ENCODE peak calls at places on chromosome 7, in five cellular contexts. One of them, this sample, is unnamed.

GRCh38 chr7:98571986-98572385 is 45.1 kb upstream of the NPTX2 start:
- DNase-seq in AG09309: no peak
- DNase-seq in stomach: no peak
- DNase-seq in upper lobe of right lung: no peak
- DNase-seq in stimulated activated CD8-positive, alpha-beta memory T cell treated with anti-CD3 and anti-CD28 coated beads, Interleukin-2, amount 100 ng/mL, for 1 hour: no peak
- DNase-seq in this sample: no peak

GRCh38 chr7:50826371-50827172 is 43.9 kb upstream of the GRB10 start:
- DNase-seq in stimulated activated CD8-positive, alpha-beta memory T cell treated with anti-CD3 and anti-CD28 coated beads, Interleukin-2, amount 100 ng/mL, for 1 hour: no peak
- DNase-seq in AG09309: peak
- DNase-seq in upper lobe of right lung: no peak
- DNase-seq in stomach: no peak
- DNase-seq in this sample: no peak

GRCh38 chr7:112638675-112639400 is 151.4 kb downstream of the TMEM168 start:
- DNase-seq in upper lobe of right lung: no peak
- DNase-seq in stomach: no peak
- DNase-seq in AG09309: no peak
- DNase-seq in stimulated activated CD8-positive, alpha-beta memory T cell treated with anti-CD3 and anti-CD28 coated beads, Interleukin-2, amount 100 ng/mL, for 1 hour: no peak
- DNase-seq in this sample: no peak

GRCh38 chr7:52260046-52260665 is 775.3 kb upstream of the POM121L12 start:
- DNase-seq in upper lobe of right lung: no peak
- DNase-seq in AG09309: no peak
- DNase-seq in stimulated activated CD8-positive, alpha-beta memory T cell treated with anti-CD3 and anti-CD28 coated beads, Interleukin-2, amount 100 ng/mL, for 1 hour: no peak
- DNase-seq in stomach: peak
- DNase-seq in this sample: no peak

GRCh38 chr7:139084709-139085108 is 24.8 kb downstream of the ZC3HAV1 start:
- DNase-seq in AG09309: no peak
- DNase-seq in stimulated activated CD8-positive, alpha-beta memory T cell treated with anti-CD3 and anti-CD28 coated beads, Interleukin-2, amount 100 ng/mL, for 1 hour: no peak
- DNase-seq in upper lobe of right lung: no peak
- DNase-seq in stomach: no peak
- DNase-seq in this sample: no peak

GRCh38 chr7:100069991-100070390 is 11.5 kb downstream of the ZNF3 start:
- DNase-seq in stomach: no peak
- DNase-seq in stimulated activated CD8-positive, alpha-beta memory T cell treated with anti-CD3 and anti-CD28 coated beads, Interleukin-2, amount 100 ng/mL, for 1 hour: no peak
- DNase-seq in upper lobe of right lung: no peak
- DNase-seq in AG09309: no peak
- DNase-seq in this sample: no peak

GRCh38 chr7:107128748-107129147 is 40.1 kb upstream of the HBP1 start:
- DNase-seq in stimulated activated CD8-positive, alpha-beta memory T cell treated with anti-CD3 and anti-CD28 coated beads, Interleukin-2, amount 100 ng/mL, for 1 hour: no peak
- DNase-seq in AG09309: no peak
- DNase-seq in upper lobe of right lung: no peak
- DNase-seq in stomach: no peak
- DNase-seq in this sample: no peak

GRCh38 chr7:7761340-7761973 is 43.0 kb upstream of the RPA3 start:
- DNase-seq in stimulated activated CD8-positive, alpha-beta memory T cell treated with anti-CD3 and anti-CD28 coated beads, Interleukin-2, amount 100 ng/mL, for 1 hour: no peak
- DNase-seq in upper lobe of right lung: no peak
- DNase-seq in AG09309: no peak
- DNase-seq in stomach: no peak
- DNase-seq in this sample: no peak

GRCh38 chr7:151240942-151241754 is 7.3 kb downstream of the SMARCD3 start:
- DNase-seq in upper lobe of right lung: no peak
- DNase-seq in stomach: no peak
- DNase-seq in stimulated activated CD8-positive, alpha-beta memory T cell treated with anti-CD3 and anti-CD28 coated beads, Interleukin-2, amount 100 ng/mL, for 1 hour: no peak
- DNase-seq in AG09309: no peak
- DNase-seq in this sample: no peak

GRCh38 chr7:87220734-87221215 is 1.2 kb upstream of the TMEM243 start:
- DNase-seq in stimulated activated CD8-positive, alpha-beta memory T cell treated with anti-CD3 and anti-CD28 coated beads, Interleukin-2, amount 100 ng/mL, for 1 hour: no peak
- DNase-seq in stomach: no peak
- DNase-seq in AG09309: no peak
- DNase-seq in upper lobe of right lung: no peak
- DNase-seq in this sample: no peak

GRCh38 chr7:135074096-135074495 is 73.8 kb upstream of the TMEM140 start:
- DNase-seq in stimulated activated CD8-positive, alpha-beta memory T cell treated with anti-CD3 and anti-CD28 coated beads, Interleukin-2, amount 100 ng/mL, for 1 hour: no peak
- DNase-seq in stomach: no peak
- DNase-seq in AG09309: no peak
- DNase-seq in upper lobe of right lung: no peak
- DNase-seq in this sample: no peak

GRCh38 chr7:21967500-21968099 is 21.9 kb upstream of the CDCA7L start:
- DNase-seq in AG09309: no peak
- DNase-seq in upper lobe of right lung: no peak
- DNase-seq in stomach: no peak
- DNase-seq in stimulated activated CD8-positive, alpha-beta memory T cell treated with anti-CD3 and anti-CD28 coated beads, Interleukin-2, amount 100 ng/mL, for 1 hour: peak
- DNase-seq in this sample: no peak

GRCh38 chr7:133704436-133704835 is 422.7 kb upstream of the LRGUK start:
- DNase-seq in stomach: no peak
- DNase-seq in stimulated activated CD8-positive, alpha-beta memory T cell treated with anti-CD3 and anti-CD28 coated beads, Interleukin-2, amount 100 ng/mL, for 1 hour: no peak
- DNase-seq in upper lobe of right lung: no peak
- DNase-seq in AG09309: no peak
- DNase-seq in this sample: no peak

GRCh38 chr7:40899151-40899550 is 764.3 kb downstream of the SUGCT start:
- DNase-seq in AG09309: peak
- DNase-seq in stimulated activated CD8-positive, alpha-beta memory T cell treated with anti-CD3 and anti-CD28 coated beads, Interleukin-2, amount 100 ng/mL, for 1 hour: no peak
- DNase-seq in upper lobe of right lung: no peak
- DNase-seq in stomach: no peak
- DNase-seq in this sample: no peak

GRCh38 chr7:112361154-112361553 is 89.1 kb upstream of the IFRD1 start:
- DNase-seq in AG09309: no peak
- DNase-seq in stimulated activated CD8-positive, alpha-beta memory T cell treated with anti-CD3 and anti-CD28 coated beads, Interleukin-2, amount 100 ng/mL, for 1 hour: no peak
- DNase-seq in stomach: no peak
- DNase-seq in upper lobe of right lung: no peak
- DNase-seq in this sample: no peak

GRCh38 chr7:18638594-18639452 is 143.3 kb downstream of the HDAC9 start:
- DNase-seq in upper lobe of right lung: no peak
- DNase-seq in stimulated activated CD8-positive, alpha-beta memory T cell treated with anti-CD3 and anti-CD28 coated beads, Interleukin-2, amount 100 ng/mL, for 1 hour: no peak
- DNase-seq in AG09309: peak
- DNase-seq in stomach: no peak
- DNase-seq in this sample: no peak

GRCh38 chr7:17674166-17674955 is 265.9 kb downstream of the SNX13 start:
- DNase-seq in stomach: no peak
- DNase-seq in AG09309: no peak
- DNase-seq in stimulated activated CD8-positive, alpha-beta memory T cell treated with anti-CD3 and anti-CD28 coated beads, Interleukin-2, amount 100 ng/mL, for 1 hour: no peak
- DNase-seq in upper lobe of right lung: no peak
- DNase-seq in this sample: no peak

GRCh38 chr7:23405240-23405618 is 65.1 kb downstream of the IGF2BP3 start:
- DNase-seq in stimulated activated CD8-positive, alpha-beta memory T cell treated with anti-CD3 and anti-CD28 coated beads, Interleukin-2, amount 100 ng/mL, for 1 hour: no peak
- DNase-seq in stomach: no peak
- DNase-seq in AG09309: no peak
- DNase-seq in upper lobe of right lung: no peak
- DNase-seq in this sample: no peak

GRCh38 chr7:40267583-40267982 is 132.8 kb downstream of the SUGCT start:
- DNase-seq in upper lobe of right lung: no peak
- DNase-seq in stimulated activated CD8-positive, alpha-beta memory T cell treated with anti-CD3 and anti-CD28 coated beads, Interleukin-2, amount 100 ng/mL, for 1 hour: no peak
- DNase-seq in stomach: no peak
- DNase-seq in AG09309: no peak
- DNase-seq in this sample: no peak

GRCh38 chr7:151113344-151114150 is 27.3 kb downstream of the AGAP3 start:
- DNase-seq in upper lobe of right lung: no peak
- DNase-seq in stimulated activated CD8-positive, alpha-beta memory T cell treated with anti-CD3 and anti-CD28 coated beads, Interleukin-2, amount 100 ng/mL, for 1 hour: no peak
- DNase-seq in stomach: no peak
- DNase-seq in AG09309: peak
- DNase-seq in this sample: no peak

GRCh38 chr7:136251826-136252225 is 274.7 kb upstream of the MTPN start:
- DNase-seq in AG09309: no peak
- DNase-seq in upper lobe of right lung: no peak
- DNase-seq in stomach: no peak
- DNase-seq in stimulated activated CD8-positive, alpha-beta memory T cell treated with anti-CD3 and anti-CD28 coated beads, Interleukin-2, amount 100 ng/mL, for 1 hour: no peak
- DNase-seq in this sample: no peak

GRCh38 chr7:47087866-47088265 is 494.0 kb downstream of the TNS3 start:
- DNase-seq in AG09309: no peak
- DNase-seq in stimulated activated CD8-positive, alpha-beta memory T cell treated with anti-CD3 and anti-CD28 coated beads, Interleukin-2, amount 100 ng/mL, for 1 hour: no peak
- DNase-seq in stomach: no peak
- DNase-seq in upper lobe of right lung: no peak
- DNase-seq in this sample: no peak

GRCh38 chr7:152076324-152076821 is 50.9 kb downstream of the GALNT11 start:
- DNase-seq in stomach: peak
- DNase-seq in AG09309: no peak
- DNase-seq in stimulated activated CD8-positive, alpha-beta memory T cell treated with anti-CD3 and anti-CD28 coated beads, Interleukin-2, amount 100 ng/mL, for 1 hour: no peak
- DNase-seq in upper lobe of right lung: no peak
- DNase-seq in this sample: peak

GRCh38 chr7:76191783-76192240 is 9.9 kb upstream of the SRRM3 start:
- DNase-seq in upper lobe of right lung: no peak
- DNase-seq in stimulated activated CD8-positive, alpha-beta memory T cell treated with anti-CD3 and anti-CD28 coated beads, Interleukin-2, amount 100 ng/mL, for 1 hour: no peak
- DNase-seq in AG09309: no peak
- DNase-seq in stomach: no peak
- DNase-seq in this sample: no peak

GRCh38 chr7:150323682-150324365 is 479 bp upstream of the ACTR3C start:
- DNase-seq in stimulated activated CD8-positive, alpha-beta memory T cell treated with anti-CD3 and anti-CD28 coated beads, Interleukin-2, amount 100 ng/mL, for 1 hour: no peak
- DNase-seq in upper lobe of right lung: no peak
- DNase-seq in AG09309: no peak
- DNase-seq in stomach: no peak
- DNase-seq in this sample: no peak

GRCh38 chr7:116075351-116076145 is 45.0 kb upstream of the TFEC start:
- DNase-seq in stimulated activated CD8-positive, alpha-beta memory T cell treated with anti-CD3 and anti-CD28 coated beads, Interleukin-2, amount 100 ng/mL, for 1 hour: no peak
- DNase-seq in AG09309: no peak
- DNase-seq in stomach: no peak
- DNase-seq in upper lobe of right lung: peak
- DNase-seq in this sample: no peak

GRCh38 chr7:45626441-45627430 is 52.6 kb downstream of the ADCY1 start:
- DNase-seq in stomach: no peak
- DNase-seq in upper lobe of right lung: no peak
- DNase-seq in AG09309: no peak
- DNase-seq in stimulated activated CD8-positive, alpha-beta memory T cell treated with anti-CD3 and anti-CD28 coated beads, Interleukin-2, amount 100 ng/mL, for 1 hour: no peak
- DNase-seq in this sample: no peak

GRCh38 chr7:137970263-137970975 is 31.5 kb downstream of the CREB3L2 start:
- DNase-seq in stomach: peak
- DNase-seq in upper lobe of right lung: no peak
- DNase-seq in AG09309: peak
- DNase-seq in stimulated activated CD8-positive, alpha-beta memory T cell treated with anti-CD3 and anti-CD28 coated beads, Interleukin-2, amount 100 ng/mL, for 1 hour: no peak
- DNase-seq in this sample: no peak

GRCh38 chr7:142553216-142553615 is 196.1 kb upstream of the PRSS1 start:
- DNase-seq in stimulated activated CD8-positive, alpha-beta memory T cell treated with anti-CD3 and anti-CD28 coated beads, Interleukin-2, amount 100 ng/mL, for 1 hour: no peak
- DNase-seq in AG09309: no peak
- DNase-seq in upper lobe of right lung: no peak
- DNase-seq in stomach: no peak
- DNase-seq in this sample: no peak

GRCh38 chr7:83791737-83792136 is 142.8 kb upstream of the SEMA3E start:
- DNase-seq in stomach: no peak
- DNase-seq in upper lobe of right lung: no peak
- DNase-seq in AG09309: no peak
- DNase-seq in stimulated activated CD8-positive, alpha-beta memory T cell treated with anti-CD3 and anti-CD28 coated beads, Interleukin-2, amount 100 ng/mL, for 1 hour: no peak
- DNase-seq in this sample: no peak

GRCh38 chr7:74206589-74207120 is 3.2 kb upstream of the LAT2 start:
- DNase-seq in upper lobe of right lung: peak
- DNase-seq in stimulated activated CD8-positive, alpha-beta memory T cell treated with anti-CD3 and anti-CD28 coated beads, Interleukin-2, amount 100 ng/mL, for 1 hour: peak
- DNase-seq in AG09309: no peak
- DNase-seq in stomach: peak
- DNase-seq in this sample: no peak

GRCh38 chr7:106367018-106367420 is 82.2 kb upstream of the NAMPT start:
- DNase-seq in stimulated activated CD8-positive, alpha-beta memory T cell treated with anti-CD3 and anti-CD28 coated beads, Interleukin-2, amount 100 ng/mL, for 1 hour: no peak
- DNase-seq in upper lobe of right lung: no peak
- DNase-seq in AG09309: no peak
- DNase-seq in stomach: no peak
- DNase-seq in this sample: no peak

GRCh38 chr7:15609287-15609686 is 47.5 kb upstream of the AGMO start:
- DNase-seq in stomach: no peak
- DNase-seq in AG09309: no peak
- DNase-seq in stimulated activated CD8-positive, alpha-beta memory T cell treated with anti-CD3 and anti-CD28 coated beads, Interleukin-2, amount 100 ng/mL, for 1 hour: no peak
- DNase-seq in upper lobe of right lung: no peak
- DNase-seq in this sample: no peak

GRCh38 chr7:88792361-88792760 is 3.2 kb downstream of the TEX47 start:
- DNase-seq in stomach: no peak
- DNase-seq in upper lobe of right lung: no peak
- DNase-seq in AG09309: no peak
- DNase-seq in stimulated activated CD8-positive, alpha-beta memory T cell treated with anti-CD3 and anti-CD28 coated beads, Interleukin-2, amount 100 ng/mL, for 1 hour: no peak
- DNase-seq in this sample: no peak

GRCh38 chr7:4781366-4782069 is 6.1 kb downstream of the AP5Z1 start:
- DNase-seq in stimulated activated CD8-positive, alpha-beta memory T cell treated with anti-CD3 and anti-CD28 coated beads, Interleukin-2, amount 100 ng/mL, for 1 hour: no peak
- DNase-seq in AG09309: no peak
- DNase-seq in upper lobe of right lung: no peak
- DNase-seq in stomach: no peak
- DNase-seq in this sample: no peak

GRCh38 chr7:5282464-5283316 is at the start of gene SLC29A4:
- DNase-seq in AG09309: no peak
- DNase-seq in upper lobe of right lung: peak
- DNase-seq in stimulated activated CD8-positive, alpha-beta memory T cell treated with anti-CD3 and anti-CD28 coated beads, Interleukin-2, amount 100 ng/mL, for 1 hour: no peak
- DNase-seq in stomach: peak
- DNase-seq in this sample: no peak

GRCh38 chr7:80781561-80781979 is 137.3 kb downstream of the SEMA3C start:
- DNase-seq in upper lobe of right lung: no peak
- DNase-seq in stomach: peak
- DNase-seq in AG09309: peak
- DNase-seq in stimulated activated CD8-positive, alpha-beta memory T cell treated with anti-CD3 and anti-CD28 coated beads, Interleukin-2, amount 100 ng/mL, for 1 hour: no peak
- DNase-seq in this sample: no peak

GRCh38 chr7:101747758-101748345 is 69.6 kb upstream of the CUX1 start:
- DNase-seq in stimulated activated CD8-positive, alpha-beta memory T cell treated with anti-CD3 and anti-CD28 coated beads, Interleukin-2, amount 100 ng/mL, for 1 hour: no peak
- DNase-seq in stomach: no peak
- DNase-seq in AG09309: no peak
- DNase-seq in upper lobe of right lung: no peak
- DNase-seq in this sample: no peak

GRCh38 chr7:108147031-108147563 is 16.9 kb upstream of the LAMB4 start:
- DNase-seq in stimulated activated CD8-positive, alpha-beta memory T cell treated with anti-CD3 and anti-CD28 coated beads, Interleukin-2, amount 100 ng/mL, for 1 hour: no peak
- DNase-seq in upper lobe of right lung: no peak
- DNase-seq in AG09309: no peak
- DNase-seq in stomach: no peak
- DNase-seq in this sample: no peak